ENCODE peak calls at places on chromosomes 5 and 9, in five cellular contexts. R is GM12878, V is H1, D is K562, U is HepG2. O is an unnamed sample.

GRCh38 chr9:15909297-15909696 is 356.5 kb downstream of the CCDC171 start:
- DNase-seq in R (no peak), V (no peak), D (no peak), U (no peak), O (no peak)

GRCh38 chr9:16276866-16277265 is 593.6 kb downstream of the BNC2 start:
- DNase-seq in R (no peak), V (no peak), D (no peak), U (no peak), O (no peak)

GRCh38 chr9:133580971-133581370 is 28.2 kb downstream of the FAM163B start:
- DNase-seq in R (no peak), V (no peak), D (no peak), U (no peak), O (no peak)

GRCh38 chr5:38645508-38645907 is 89.1 kb upstream of the LIFR start:
- DNase-seq in R (no peak), V (no peak), D (no peak), U (no peak), O (no peak)

GRCh38 chr9:76394896-76395244 is 644 bp upstream of the RFK start:
- DNase-seq in R (peak), V (no peak), D (peak), U (peak), O (peak)

GRCh38 chr9:97873410-97873809 is 20.4 kb downstream of the FOXE1 start:
- DNase-seq in R (no peak), V (no peak), D (no peak), U (no peak), O (no peak)

GRCh38 chr5:132069561-132069960 is 4.0 kb upstream of the CSF2 start:
- DNase-seq in R (no peak), V (no peak), D (no peak), U (no peak), O (no peak)

GRCh38 chr5:139746691-139747582 is 48.7 kb upstream of the PSD2 start:
- DNase-seq in R (peak), V (no peak), D (peak), U (no peak), O (no peak)

GRCh38 chr5:119345861-119346260 is 10.0 kb upstream of the TNFAIP8 start:
- DNase-seq in R (no peak), V (no peak), D (no peak), U (no peak), O (no peak)

GRCh38 chr5:139389701-139390638 is at the start of gene MZB1:
- DNase-seq in R (peak), V (no peak), D (no peak), U (no peak), O (no peak)

GRCh38 chr5:56323505-56323904 is 90.4 kb upstream of the ANKRD55 start:
- DNase-seq in R (no peak), V (no peak), D (no peak), U (peak), O (peak)

GRCh38 chr9:93904649-93905472 is 50.3 kb downstream of the BARX1 start:
- DNase-seq in R (no peak), V (no peak), D (no peak), U (no peak), O (no peak)

GRCh38 chr9:100426194-100426531 is 780 bp upstream of the MSANTD3 start:
- DNase-seq in R (no peak), V (no peak), D (no peak), U (no peak), O (no peak)

GRCh38 chr5:149036168-149036567 is 26.7 kb downstream of the SH3TC2 start:
- DNase-seq in R (no peak), V (no peak), D (no peak), U (no peak), O (no peak)

GRCh38 chr5:106258591-106259125 is 1412.1 kb downstream of the EFNA5 start:
- DNase-seq in R (no peak), V (no peak), D (no peak), U (no peak), O (peak)

GRCh38 chr9:19201899-19202891 is 28.3 kb upstream of the DENND4C start:
- DNase-seq in R (no peak), V (no peak), D (no peak), U (peak), O (no peak)

GRCh38 chr5:34570143-34570542 is 86.0 kb upstream of the RAI14 start:
- DNase-seq in R (no peak), V (no peak), D (no peak), U (no peak), O (no peak)

GRCh38 chr5:3356016-3356415 is 239.6 kb upstream of the IRX1 start:
- DNase-seq in R (no peak), V (no peak), D (no peak), U (no peak), O (no peak)

GRCh38 chr5:45454114-45454513 is 242.1 kb downstream of the HCN1 start:
- DNase-seq in R (no peak), V (no peak), D (no peak), U (no peak), O (no peak)

DNA sequence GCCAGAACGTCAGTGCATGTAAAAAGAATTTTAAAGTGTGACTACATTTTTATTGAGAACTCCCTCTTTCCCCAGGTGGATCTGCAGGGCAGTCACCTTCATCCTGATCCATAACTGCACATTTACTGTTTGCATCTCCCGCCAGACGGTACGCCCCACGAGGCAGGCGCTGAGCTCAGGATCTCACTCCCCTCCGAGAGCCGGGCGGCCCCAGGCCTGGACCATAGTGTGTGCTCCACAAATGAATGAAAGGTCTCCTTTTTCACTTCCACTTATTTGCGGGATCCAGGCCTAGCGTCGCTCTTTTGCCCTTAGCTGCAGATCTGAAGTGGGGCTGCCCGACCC is 378 bp downstream of the DROSHA start:
- DNase-seq in R (no peak), V (no peak), D (peak), U (peak), O (peak)
- TF ChIP-seq CHD2 in R (no peak), V (no peak), D (no peak), U (no peak), O (no peak)

GRCh38 chr5:82274343-82275266 is 3.5 kb downstream of the RPS23 start:
- DNase-seq in R (no peak), V (no peak), D (peak), U (no peak), O (no peak)
- TF ChIP-seq POLR2A in R (peak), V (peak), D (peak), U (peak), O (peak)

DNA sequence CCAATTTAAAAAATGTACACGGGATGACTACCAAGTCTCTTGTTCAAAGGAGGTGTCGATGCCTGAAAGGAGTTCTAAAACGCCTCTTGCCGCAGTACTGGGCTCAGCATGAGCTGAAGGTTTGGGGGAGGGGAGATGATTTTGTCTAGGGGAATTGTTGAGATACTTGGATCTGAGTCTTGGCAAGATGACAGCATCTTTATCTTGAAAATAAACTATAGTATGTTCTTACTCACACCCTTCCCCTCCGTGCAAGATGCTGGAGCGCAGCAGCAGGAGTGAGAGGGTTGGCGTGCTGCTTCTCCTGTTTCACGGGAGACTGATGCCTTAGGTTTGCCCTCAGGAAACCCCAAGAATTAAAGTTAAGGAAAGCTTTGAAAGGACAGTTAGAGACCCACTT is 47.3 kb downstream of the FAM78A start:
- DNase-seq in R (no peak), V (no peak), D (no peak), U (no peak), O (no peak)
- TF ChIP-seq CHD2 in R (no peak), V (no peak), D (no peak), U (no peak), O (no peak)

GRCh38 chr9:128191406-128192046 is at the start of gene CIZ1:
- DNase-seq in R (no peak), V (no peak), D (peak), U (peak), O (peak)
- TF ChIP-seq POLR2A in R (peak), V (peak), D (no peak), U (peak), O (peak)

DNA sequence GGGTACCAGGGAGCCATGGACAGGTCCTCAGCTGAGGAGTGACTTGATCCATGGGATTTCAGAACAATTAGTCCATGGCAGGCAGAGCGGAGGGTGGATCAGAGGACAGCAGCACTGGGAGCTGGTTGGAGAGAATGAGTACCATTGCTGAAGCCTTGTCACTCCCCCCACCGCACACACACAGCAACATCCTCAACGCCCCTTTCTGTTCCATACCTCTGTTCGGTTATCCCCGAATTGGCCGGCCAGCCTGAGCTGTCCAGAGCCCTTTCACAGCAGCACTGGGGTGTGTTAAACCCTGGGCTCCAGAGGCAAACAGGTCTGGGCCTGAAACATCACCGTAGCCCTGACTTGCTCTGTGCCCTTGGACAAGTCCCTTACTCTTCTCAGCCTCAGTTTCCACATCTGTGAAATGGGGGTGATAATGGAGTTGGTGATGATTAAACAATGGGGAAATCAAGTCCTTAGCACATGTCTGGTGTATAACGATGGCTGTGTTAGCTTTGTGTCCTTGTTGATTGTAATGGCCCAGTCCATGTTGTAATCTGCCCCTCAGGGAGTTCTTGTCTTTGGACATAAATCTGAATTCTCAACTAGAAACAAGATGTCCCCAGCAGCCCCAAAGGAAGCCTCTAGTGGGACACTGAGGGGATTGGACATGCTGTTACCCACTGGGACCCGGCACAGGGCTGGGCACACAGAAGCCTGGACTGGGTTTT is 16.9 kb downstream of the GSN start:
- DNase-seq in R (no peak), V (no peak), D (no peak), U (no peak), O (no peak)
- TF ChIP-seq CHD2 in R (no peak), V (no peak), D (no peak), U (no peak), O (no peak)

DNA sequence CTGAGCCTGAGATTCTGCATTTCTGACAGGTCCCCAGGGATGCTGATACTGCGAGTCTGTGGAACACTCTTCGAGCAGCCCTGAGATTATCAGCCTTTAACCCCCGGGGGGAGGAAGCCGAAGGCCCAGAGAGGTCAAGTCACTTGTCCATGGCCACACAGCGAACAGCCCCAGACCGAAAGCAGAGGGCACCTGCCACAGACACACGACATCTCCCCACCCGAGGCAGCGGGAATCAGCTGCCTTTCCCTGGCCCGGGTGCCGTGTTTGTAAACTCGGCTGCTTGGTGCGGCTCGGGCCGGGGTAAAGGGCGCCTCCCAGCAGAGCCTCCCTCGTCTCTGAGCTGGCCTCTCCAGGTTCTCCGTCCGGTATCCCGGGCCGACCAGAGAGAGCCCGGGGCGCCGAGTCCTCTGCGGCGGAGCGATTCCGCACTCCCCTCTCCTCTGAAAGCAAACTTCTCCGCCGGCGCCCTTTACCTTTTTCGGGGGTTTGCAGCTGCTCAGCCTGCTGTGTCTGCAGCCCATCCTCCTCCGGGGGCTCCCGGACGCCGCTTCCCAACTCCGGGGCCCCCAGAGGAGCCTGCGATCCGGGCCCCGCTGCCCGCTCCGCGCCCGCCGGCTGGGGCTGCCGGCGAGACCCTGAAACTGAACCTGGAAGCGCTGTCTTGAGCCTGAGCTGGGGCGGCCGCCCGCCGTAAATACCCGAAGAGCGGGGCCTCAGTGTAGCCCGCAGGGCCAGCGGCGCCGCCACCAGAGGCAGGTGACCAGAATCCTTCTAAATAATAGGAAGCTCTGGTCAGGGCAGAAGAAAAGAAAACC is at the start of gene CCDC69:
- DNase-seq in R (no peak), V (no peak), D (peak), U (peak), O (peak)
- TF ChIP-seq POLR2A in R (peak), V (peak), D (peak), U (peak), O (peak)

GRCh38 chr5:50667079-50667652 is 729 bp downstream of the PARP8 start:
- DNase-seq in R (no peak), V (no peak), D (no peak), U (no peak), O (peak)
- TF ChIP-seq CHD2 in R (peak), V (peak), D (no peak), U (no peak), O (no peak)

GRCh38 chr9:128163027-128163515 is 3.0 kb downstream of the BBLN start:
- DNase-seq in R (no peak), V (no peak), D (no peak), U (no peak), O (no peak)

GRCh38 chr9:128160603-128160987 is 530 bp downstream of the BBLN start:
- DNase-seq in R (no peak), V (no peak), D (peak), U (no peak), O (no peak)

GRCh38 chr9:128159073-128159783 is 837 bp upstream of the BBLN start:
- DNase-seq in R (peak), V (no peak), D (peak), U (peak), O (no peak)

GRCh38 chr9:128162215-128163026 is 2.4 kb downstream of the BBLN start:
- DNase-seq in R (no peak), V (no peak), D (no peak), U (no peak), O (no peak)

DNA sequence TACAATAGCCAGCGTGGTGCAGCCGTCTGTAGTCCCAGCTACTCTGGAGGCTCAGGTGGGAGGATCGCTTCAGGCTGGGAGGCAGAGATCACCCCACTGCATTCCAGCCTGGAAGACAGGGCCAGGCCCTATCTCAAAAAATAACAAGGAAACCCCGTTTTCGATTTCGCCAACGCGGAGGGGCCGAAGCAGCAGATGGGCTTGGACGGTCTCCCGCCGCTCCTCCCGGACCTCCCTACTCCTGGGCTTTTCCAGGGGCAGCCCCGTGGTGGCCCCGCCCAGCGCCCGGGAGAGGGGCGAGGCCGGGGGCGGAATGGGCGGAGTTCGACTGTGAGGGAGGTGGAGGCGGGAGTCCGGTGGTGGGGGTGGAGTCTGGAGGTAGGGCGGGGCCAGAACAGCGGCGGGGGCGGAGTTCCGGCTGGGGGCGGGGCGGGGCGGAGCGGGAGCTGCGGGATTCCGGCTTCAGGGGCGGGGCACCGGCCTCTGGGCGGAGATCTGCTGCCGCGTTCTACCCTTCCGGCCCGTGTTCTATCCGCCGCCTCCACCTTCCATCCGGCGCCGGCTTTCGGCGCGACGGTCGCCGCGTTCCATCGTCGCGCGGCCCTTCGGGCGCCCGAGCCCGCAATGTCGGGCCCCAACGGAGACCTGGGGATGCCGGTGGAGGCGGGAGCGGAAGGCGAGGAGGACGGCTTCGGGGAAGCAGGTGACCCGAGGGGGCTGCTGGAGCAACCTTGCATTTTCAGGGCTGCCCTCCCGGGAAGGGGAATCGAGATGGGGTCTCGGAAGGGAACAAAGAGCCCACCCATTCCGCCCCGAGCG is at the start of gene BBLN:
- DNase-seq in R (peak), V (peak), D (peak), U (peak), O (peak)
- TF ChIP-seq POLR2A in R (peak), V (peak), D (peak), U (peak), O (peak)

O was measured in A549.